ENCODE peak calls at places on chromosomes 2 and 18, in four cellular contexts. T, O, H and M are unnamed samples.

GRCh38 chr2:223692227-223692947 is 90.2 kb upstream of the SCG2 start:
- DNase-seq in T (peak), O (peak), H (peak), M (peak)

GRCh38 chr18:7950380-7951143 is 383.4 kb downstream of the PTPRM start:
- DNase-seq in O (no peak), T (no peak), H (peak), M (no peak)

GRCh38 chr2:157898591-157898996 is 22.5 kb upstream of the ACVR1 start:
- DNase-seq in O (no peak), T (no peak), H (peak), M (no peak)

GRCh38 chr2:27182346-27182745 is 29.5 kb upstream of the ATRAID start:
- DNase-seq in H (no peak), T (no peak), O (no peak), M (no peak)

GRCh38 chr2:239948100-239948881 is 76.9 kb downstream of the NDUFA10 start:
- DNase-seq in O (no peak), T (no peak), H (peak), M (no peak)

GRCh38 chr2:60818272-60818671 is 62.2 kb downstream of the PAPOLG start:
- DNase-seq in T (no peak), O (no peak), H (no peak), M (no peak)

GRCh38 chr2:10447300-10448207 is 573 bp downstream of the ODC1 start:
- DNase-seq in H (peak), T (peak), O (no peak), M (no peak)

GRCh38 chr2:208139447-208139846 is 6.5 kb downstream of the CRYGB start:
- DNase-seq in T (no peak), H (no peak), O (no peak), M (no peak)

GRCh38 chr18:42228581-42228980 is 273.5 kb downstream of the PIK3C3 start:
- DNase-seq in O (no peak), H (no peak), T (no peak), M (no peak)

GRCh38 chr2:503288-503999 is 173.8 kb downstream of the TMEM18 start:
- DNase-seq in H (no peak), O (no peak), T (no peak), M (no peak)

GRCh38 chr18:5669585-5669984 is 125.8 kb upstream of the EPB41L3 start:
- DNase-seq in T (no peak), H (no peak), O (no peak), M (no peak)

GRCh38 chr2:127525692-127526141 is 572 bp downstream of the IWS1 start:
- DNase-seq in O (no peak), H (no peak), T (no peak), M (no peak)

GRCh38 chr2:150486539-150487484 is 655 bp downstream of the RND3 start:
- DNase-seq in T (peak), O (peak), H (peak), M (peak)

GRCh38 chr18:2851771-2852170 is 5.0 kb downstream of the EMILIN2 start:
- DNase-seq in O (no peak), H (no peak), T (no peak), M (no peak)

GRCh38 chr2:56286936-56287335 is 103.1 kb downstream of the CCDC85A start:
- DNase-seq in H (no peak), O (no peak), T (no peak), M (no peak)

GRCh38 chr2:234548720-234549420 is 52.0 kb upstream of the ARL4C start:
- DNase-seq in H (no peak), O (no peak), T (no peak), M (no peak)

GRCh38 chr2:63003349-63003748 is 47.3 kb upstream of the OTX1 start:
- DNase-seq in T (no peak), H (no peak), O (no peak), M (no peak)

GRCh38 chr18:52341617-52342381 is 1.8 kb downstream of the DCC start:
- DNase-seq in H (no peak), O (peak), T (no peak), M (peak)

GRCh38 chr2:23537991-23538390 is 153.0 kb downstream of the KLHL29 start:
- DNase-seq in O (no peak), T (no peak), H (no peak), M (no peak)

GRCh38 chr2:175004980-175005832 is at the start of gene CHN1:
- DNase-seq in H (peak), T (peak), O (peak), M (peak)

GRCh38 chr2:7324706-7325105 is 407.5 kb downstream of the RNF144A start:
- DNase-seq in H (no peak), O (no peak), T (no peak), M (no peak)

GRCh38 chr18:46334200-46334553 is 230.0 kb downstream of the HAUS1 start:
- DNase-seq in H (no peak), O (no peak), T (no peak), M (no peak)

GRCh38 chr2:69177785-69178636 is 165.0 kb downstream of the ANTXR1 start:
- DNase-seq in H (peak), T (peak), O (peak), M (peak)

GRCh38 chr2:171880774-171881173 is 13.3 kb downstream of the SLC25A12 start:
- DNase-seq in O (no peak), H (no peak), T (no peak), M (no peak)

GRCh38 chr18:13264091-13264777 is 45.7 kb downstream of the LDLRAD4 start:
- DNase-seq in H (no peak), O (no peak), T (no peak), M (no peak)

GRCh38 chr2:179274749-179275148 is 10.1 kb upstream of the SESTD1 start:
- DNase-seq in T (no peak), O (no peak), H (no peak), M (no peak)

GRCh38 chr2:1730047-1730937 is 14.0 kb downstream of the PXDN start:
- DNase-seq in T (no peak), H (peak), O (no peak), M (no peak)

GRCh38 chr2:10372862-10373240 is 70.1 kb downstream of the HPCAL1 start:
- DNase-seq in O (no peak), T (no peak), H (no peak), M (no peak)

GRCh38 chr2:237895544-237896506 is 36.4 kb downstream of the RAMP1 start:
- DNase-seq in T (no peak), H (no peak), O (no peak), M (no peak)